ENCODE peak calls at places on chromosomes 12 and 14, in four cellular contexts. V is K562, C is HepG2, O is GM12878. K is an unnamed sample.

GRCh38 chr14:47186491-47186890 is 488.9 kb downstream of the MDGA2 start:
- DNase-seq in V (no peak), C (no peak), O (no peak), K (no peak)

GRCh38 chr12:8692573-8692972 is 5.2 kb upstream of the RIMKLB start:
- DNase-seq in V (peak; percentile 34), C (no peak), O (no peak), K (peak; percentile 46)

GRCh38 chr12:4506430-4506829 is 32.3 kb upstream of the RAD51AP1 start:
- DNase-seq in V (no peak), C (peak; percentile 68), O (no peak), K (no peak)

GRCh38 chr12:128685903-128686475 is 137.8 kb downstream of the SLC15A4 start:
- DNase-seq in V (no peak), C (no peak), O (no peak), K (no peak)

GRCh38 chr12:57735952-57736742 is 2.4 kb downstream of the AGAP2 start:
- DNase-seq in V (peak; percentile 85), C (peak; percentile 37), O (no peak), K (no peak)

GRCh38 chr12:26740991-26741390 is 92.0 kb downstream of the ITPR2 start:
- DNase-seq in V (no peak), C (no peak), O (no peak), K (no peak)

GRCh38 chr12:120447992-120448391 is 1.7 kb downstream of the GATC start:
- DNase-seq in V (no peak), C (no peak), O (no peak), K (no peak)

GRCh38 chr12:53506881-53507719 is at the start of gene NPFF:
- DNase-seq in V (no peak), C (no peak), O (no peak), K (no peak)

GRCh38 chr12:31645944-31646343 is 13.5 kb upstream of the ETFBKMT start:
- DNase-seq in V (no peak), C (no peak), O (no peak), K (no peak)

GRCh38 chr12:111253213-111253612 is 115.7 kb downstream of the PHETA1 start:
- DNase-seq in V (no peak), C (no peak), O (no peak), K (no peak)

GRCh38 chr12:39897315-39897714 is 208.6 kb downstream of the SLC2A13 start:
- DNase-seq in V (no peak), C (no peak), O (no peak), K (no peak)

GRCh38 chr12:62653740-62654139 is 187.1 kb downstream of the MON2 start:
- DNase-seq in V (no peak), C (no peak), O (no peak), K (peak; percentile 75)

GRCh38 chr12:88472775-88473174 is 107.5 kb downstream of the KITLG start:
- DNase-seq in V (no peak), C (no peak), O (no peak), K (no peak)

GRCh38 chr14:103628221-103628683 is 759 bp upstream of the KLC1 start:
- DNase-seq in V (peak; percentile 69), C (no peak), O (no peak), K (no peak)

GRCh38 chr14:103730490-103731035 is 15.0 kb downstream of the ZFYVE21 start:
- DNase-seq in V (peak; percentile 81), C (no peak), O (no peak), K (no peak)

GRCh38 chr12:69514845-69515244 is 44.7 kb downstream of the FRS2 start:
- DNase-seq in V (no peak), C (no peak), O (no peak), K (no peak)

GRCh38 chr14:54901380-54902142 is 1.1 kb downstream of the GCH1 start:
- DNase-seq in V (no peak), C (no peak), O (no peak), K (no peak)

GRCh38 chr12:68222336-68222735 is 3.3 kb downstream of the IL26 start:
- DNase-seq in V (no peak), C (no peak), O (no peak), K (no peak)

GRCh38 chr14:68683326-68683725 is 109.5 kb downstream of the ZFP36L1 start:
- DNase-seq in V (no peak), C (no peak), O (no peak), K (no peak)

GRCh38 chr12:4866288-4866687 is 43.4 kb upstream of the KCNA1 start:
- DNase-seq in V (no peak), C (no peak), O (no peak), K (no peak)

GRCh38 chr12:51238037-51238509 is 553 bp upstream of the DAZAP2 start:
- DNase-seq in V (no peak), C (no peak), O (no peak), K (no peak)

GRCh38 chr12:46267618-46268348 is 1.1 kb downstream of the SLC38A1 start:
- DNase-seq in V (peak; percentile 40), C (no peak), O (no peak), K (peak; percentile 52)
- TF ChIP-seq SRF in V (no peak), C (no peak), O (no peak), K (no peak)

GRCh38 chr14:92987713-92988510 is 65.0 kb downstream of the CHGA start:
- DNase-seq in V (no peak), C (no peak), O (no peak), K (no peak)

GRCh38 chr14:92987148-92987570 is 64.2 kb downstream of the CHGA start:
- DNase-seq in V (no peak), C (no peak), O (no peak), K (no peak)

GRCh38 chr14:92984896-92985295 is 61.9 kb downstream of the CHGA start:
- DNase-seq in V (no peak), C (peak; percentile 99), O (no peak), K (no peak)

GRCh38 chr14:92985521-92985920 is 62.6 kb downstream of the CHGA start:
- DNase-seq in V (no peak), C (no peak), O (no peak), K (no peak)

GRCh38 chr14:92986254-92987147 is 63.6 kb downstream of the CHGA start:
- DNase-seq in V (no peak), C (peak; percentile 92), O (no peak), K (no peak)
- TF ChIP-seq ATF2 in V (no peak), C (no peak), O (no peak), K (no peak)

DNA sequence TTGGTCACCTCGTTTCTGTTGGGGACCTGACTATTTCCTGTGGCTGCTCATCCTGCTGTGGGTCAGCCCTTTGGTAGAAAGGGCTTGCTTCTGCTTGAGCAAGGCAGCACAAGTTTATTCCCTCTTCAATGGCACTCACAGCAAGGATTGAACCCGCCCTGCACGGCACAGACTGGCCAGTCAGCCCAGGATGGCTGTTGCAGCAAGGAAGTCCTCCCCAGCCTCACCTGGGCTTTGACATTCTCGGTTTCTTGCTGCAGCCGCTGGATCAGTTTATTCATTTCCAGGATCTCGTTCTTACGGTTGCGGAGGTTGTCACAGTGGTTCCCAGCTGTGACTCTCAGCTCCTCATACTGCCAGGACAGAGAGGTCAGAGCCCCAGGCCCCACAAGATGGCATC is 9.5 kb downstream of the KRT82 start:
- DNase-seq in V (no peak), C (no peak), O (no peak), K (no peak)
- TF ChIP-seq SRF in V (no peak), C (no peak), O (no peak), K (no peak)

DNA sequence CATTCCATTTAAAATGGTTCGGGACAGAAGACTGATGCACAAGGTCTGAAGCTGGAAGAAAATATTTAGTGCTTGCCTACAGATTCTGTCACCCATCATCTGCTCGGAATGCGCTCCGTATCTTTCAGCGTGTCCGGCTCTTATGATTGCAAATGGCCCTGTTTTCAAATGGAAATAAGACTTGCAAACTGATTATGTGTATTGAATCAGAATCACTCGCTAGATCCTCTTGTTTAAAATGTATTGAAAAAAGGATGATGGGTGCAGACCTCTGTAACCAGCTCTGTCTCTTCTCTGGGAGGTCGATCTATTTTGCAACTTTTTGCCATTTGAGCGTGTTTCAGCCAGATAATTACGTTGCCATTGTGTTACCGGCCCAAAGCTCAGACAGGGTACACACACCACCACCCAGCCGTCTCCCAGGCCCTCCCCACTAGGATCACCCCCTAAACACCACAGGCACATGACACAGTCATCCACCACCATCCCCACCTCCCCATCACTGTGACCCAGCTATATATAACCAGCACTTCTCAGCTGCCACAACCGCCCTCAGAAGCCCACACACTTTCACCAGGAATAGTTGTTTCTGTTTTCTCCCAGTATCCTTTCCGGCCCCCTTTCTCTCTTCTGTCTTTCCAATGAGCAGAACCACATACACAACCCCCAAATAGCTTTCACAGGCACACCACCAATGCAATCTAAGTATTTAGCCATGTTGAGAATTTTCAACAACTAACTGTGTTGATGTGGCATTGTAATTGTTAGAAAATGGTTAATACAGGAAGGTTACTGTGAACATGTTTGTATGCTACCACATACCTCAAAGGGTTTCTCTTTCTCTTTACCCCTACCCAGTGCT is 10.7 kb downstream of the NKX2-1 start:
- DNase-seq in V (no peak), C (no peak), O (no peak), K (no peak)
- TF ChIP-seq ATF2 in V (no peak), C (no peak), O (no peak), K (no peak)

GRCh38 chr14:33730163-33730562 is 220.7 kb downstream of the EGLN3 start:
- DNase-seq in V (no peak), C (no peak), O (no peak), K (no peak)
- TF ChIP-seq SRF in V (no peak), C (no peak), O (no peak), K (no peak)